ENCODE peak calls at places on chromosomes 13 and 19, in five cellular contexts. V is stimulated activated CD4-positive, alpha-beta T cell treated with anti-CD3 and anti-CD28 coated beads, Interleukin-4, amount 100 ng/mL, for 4 hours; G is EL; J is heart right ventricle; P is nephron progenitor cell. S is an unnamed sample.

GRCh38 chr19:41555752-41556151 is 20.2 kb upstream of the CEACAM21 start:
- DNase-seq in V (no peak), G (no peak), J (no peak), P (no peak), S (no peak)

GRCh38 chr19:554817-555216 is 11.0 kb downstream of the GZMM start:
- DNase-seq in V (no peak), G (no peak), J (no peak), P (no peak), S (no peak)

GRCh38 chr13:105442941-105443340 is 1092.5 kb downstream of the EFNB2 start:
- DNase-seq in V (no peak), G (peak), J (peak), P (no peak), S (no peak)

GRCh38 chr13:23898101-23898500 is 799 bp upstream of the C1QTNF9B start:
- DNase-seq in V (no peak), G (peak), J (no peak), P (no peak), S (no peak)

GRCh38 chr13:79936368-79937136 is 404.4 kb downstream of the SPRY2 start:
- DNase-seq in V (no peak), G (peak), J (peak), P (no peak), S (no peak)

GRCh38 chr13:75076476-75076875 is 405.5 kb downstream of the TBC1D4 start:
- DNase-seq in V (no peak), G (no peak), J (no peak), P (no peak), S (no peak)

GRCh38 chr19:50258918-50259372 is 55.5 kb downstream of the MYH14 start:
- DNase-seq in V (no peak), G (no peak), J (no peak), P (peak), S (peak)

GRCh38 chr13:81304121-81304659 is 963.3 kb upstream of the SPRY2 start:
- DNase-seq in V (no peak), G (no peak), J (no peak), P (no peak), S (no peak)

GRCh38 chr13:36764957-36765356 is 54.1 kb upstream of the RFXAP start:
- DNase-seq in V (no peak), G (peak), J (no peak), P (no peak), S (no peak)

GRCh38 chr19:5113101-5113557 is 144.2 kb downstream of the KDM4B start:
- DNase-seq in V (no peak), G (peak), J (no peak), P (no peak), S (no peak)

GRCh38 chr13:25874907-25875306 is 176.9 kb downstream of the SHISA2 start:
- DNase-seq in V (peak), G (no peak), J (no peak), P (no peak), S (no peak)

GRCh38 chr13:56713656-56714055 is 427.1 kb upstream of the PRR20A start:
- DNase-seq in V (no peak), G (no peak), J (no peak), P (no peak), S (no peak)

GRCh38 chr19:49064029-49064629 is 489 bp downstream of the NTF4 start:
- DNase-seq in V (no peak), G (no peak), J (no peak), P (no peak), S (no peak)